ENCODE peak calls at places on chromosomes 6 and 20, in nine cellular contexts. One of them, this sample, is unnamed. For H3K4me1, the result is how much of the 10 kb centered on the place peaks cover.

GRCh38 chr6:21067521-21067920 is 526.0 kb upstream of the SOX4 start:
- DNase-seq in heart left ventricle: no peak
- DNase-seq in endodermal cell: no peak
- DNase-seq in CD4-positive, alpha-beta memory T cell: no peak
- DNase-seq in tibial artery: no peak
- DNase-seq in cardiac muscle cell: peak
- DNase-seq in psoas muscle: no peak
- DNase-seq in IMR-90: no peak
- DNase-seq in fibroblast of lung: peak
- DNase-seq in this sample: no peak

GRCh38 chr6:37283268-37283667 is 25.3 kb upstream of the TMEM217 start:
- DNase-seq in fibroblast of lung: peak
- DNase-seq in tibial artery: no peak
- DNase-seq in heart left ventricle: no peak
- DNase-seq in cardiac muscle cell: no peak
- DNase-seq in endodermal cell: no peak
- DNase-seq in IMR-90: peak
- DNase-seq in psoas muscle: no peak
- DNase-seq in CD4-positive, alpha-beta memory T cell: no peak
- DNase-seq in this sample: no peak

GRCh38 chr6:102582569-102582968 is 1189.1 kb downstream of the GRIK2 start:
- DNase-seq in fibroblast of lung: no peak
- DNase-seq in cardiac muscle cell: no peak
- DNase-seq in CD4-positive, alpha-beta memory T cell: no peak
- DNase-seq in endodermal cell: no peak
- DNase-seq in heart left ventricle: peak
- DNase-seq in psoas muscle: no peak
- DNase-seq in IMR-90: no peak
- DNase-seq in tibial artery: peak
- DNase-seq in this sample: peak

GRCh38 chr20:61762208-61762710 is 303.4 kb downstream of the TAF4 start:
- DNase-seq in psoas muscle: no peak
- DNase-seq in CD4-positive, alpha-beta memory T cell: no peak
- DNase-seq in fibroblast of lung: no peak
- DNase-seq in cardiac muscle cell: no peak
- DNase-seq in IMR-90: no peak
- DNase-seq in endodermal cell: peak
- DNase-seq in heart left ventricle: no peak
- DNase-seq in tibial artery: peak
- DNase-seq in this sample: peak

GRCh38 chr6:167559675-167560479 is 235.0 kb downstream of the TTLL2 start:
- DNase-seq in CD4-positive, alpha-beta memory T cell: no peak
- DNase-seq in cardiac muscle cell: no peak
- DNase-seq in IMR-90: no peak
- DNase-seq in heart left ventricle: no peak
- DNase-seq in fibroblast of lung: no peak
- DNase-seq in endodermal cell: no peak
- DNase-seq in psoas muscle: no peak
- DNase-seq in tibial artery: no peak
- DNase-seq in this sample: no peak

GRCh38 chr6:156316613-156317012 is 460.6 kb upstream of the ARID1B start:
- DNase-seq in psoas muscle: no peak
- DNase-seq in tibial artery: no peak
- DNase-seq in heart left ventricle: no peak
- DNase-seq in IMR-90: no peak
- DNase-seq in endodermal cell: no peak
- DNase-seq in fibroblast of lung: no peak
- DNase-seq in cardiac muscle cell: no peak
- DNase-seq in CD4-positive, alpha-beta memory T cell: no peak
- DNase-seq in this sample: no peak

GRCh38 chr20:3021327-3021726 is 22.1 kb upstream of the GNRH2 start:
- DNase-seq in heart left ventricle: no peak
- DNase-seq in CD4-positive, alpha-beta memory T cell: no peak
- DNase-seq in endodermal cell: no peak
- DNase-seq in psoas muscle: no peak
- DNase-seq in tibial artery: no peak
- DNase-seq in cardiac muscle cell: no peak
- DNase-seq in IMR-90: no peak
- DNase-seq in fibroblast of lung: no peak
- DNase-seq in this sample: peak

GRCh38 chr6:21079468-21080048 is 514.0 kb upstream of the SOX4 start:
- DNase-seq in endodermal cell: peak
- DNase-seq in tibial artery: no peak
- DNase-seq in psoas muscle: no peak
- DNase-seq in fibroblast of lung: peak
- DNase-seq in heart left ventricle: no peak
- DNase-seq in IMR-90: peak
- DNase-seq in CD4-positive, alpha-beta memory T cell: no peak
- DNase-seq in cardiac muscle cell: peak
- DNase-seq in this sample: peak

GRCh38 chr20:31590717-31591225 is 14.3 kb upstream of the ID1 start:
- DNase-seq in tibial artery: no peak
- DNase-seq in heart left ventricle: no peak
- DNase-seq in endodermal cell: peak
- DNase-seq in fibroblast of lung: no peak
- DNase-seq in psoas muscle: no peak
- DNase-seq in IMR-90: no peak
- DNase-seq in cardiac muscle cell: no peak
- DNase-seq in CD4-positive, alpha-beta memory T cell: no peak
- DNase-seq in this sample: no peak

GRCh38 chr6:135424385-135424784 is 73.2 kb downstream of the AHI1 start:
- DNase-seq in psoas muscle: no peak
- DNase-seq in endodermal cell: no peak
- DNase-seq in cardiac muscle cell: no peak
- DNase-seq in CD4-positive, alpha-beta memory T cell: no peak
- DNase-seq in tibial artery: no peak
- DNase-seq in IMR-90: no peak
- DNase-seq in fibroblast of lung: no peak
- DNase-seq in heart left ventricle: no peak
- DNase-seq in this sample: no peak

GRCh38 chr6:220736-221475 is 71.4 kb upstream of the DUSP22 start:
- DNase-seq in fibroblast of lung: peak
- DNase-seq in IMR-90: peak
- DNase-seq in tibial artery: no peak
- DNase-seq in cardiac muscle cell: no peak
- DNase-seq in psoas muscle: no peak
- DNase-seq in endodermal cell: peak
- DNase-seq in CD4-positive, alpha-beta memory T cell: no peak
- DNase-seq in heart left ventricle: no peak
- DNase-seq in this sample: peak

GRCh38 chr20:11796041-11796440 is 121.7 kb upstream of the BTBD3 start:
- DNase-seq in fibroblast of lung: peak
- DNase-seq in IMR-90: peak
- DNase-seq in heart left ventricle: no peak
- DNase-seq in endodermal cell: no peak
- DNase-seq in psoas muscle: no peak
- DNase-seq in cardiac muscle cell: peak
- DNase-seq in tibial artery: no peak
- DNase-seq in CD4-positive, alpha-beta memory T cell: no peak
- DNase-seq in this sample: no peak

GRCh38 chr20:17233621-17234020 is 6.8 kb downstream of the PCSK2 start:
- DNase-seq in CD4-positive, alpha-beta memory T cell: no peak
- DNase-seq in IMR-90: no peak
- DNase-seq in cardiac muscle cell: no peak
- DNase-seq in endodermal cell: no peak
- DNase-seq in psoas muscle: no peak
- DNase-seq in fibroblast of lung: no peak
- DNase-seq in tibial artery: no peak
- DNase-seq in heart left ventricle: no peak
- DNase-seq in this sample: no peak

GRCh38 chr6:30820196-30820595 is 64.1 kb upstream of the DDR1 start:
- DNase-seq in CD4-positive, alpha-beta memory T cell: no peak
- DNase-seq in psoas muscle: peak
- DNase-seq in heart left ventricle: peak
- DNase-seq in fibroblast of lung: peak
- DNase-seq in endodermal cell: no peak
- DNase-seq in cardiac muscle cell: peak
- DNase-seq in tibial artery: peak
- DNase-seq in IMR-90: peak
- DNase-seq in this sample: peak

GRCh38 chr20:45032276-45032675 is 66.0 kb downstream of the STK4 start:
- DNase-seq in tibial artery: no peak
- DNase-seq in heart left ventricle: no peak
- DNase-seq in IMR-90: no peak
- DNase-seq in endodermal cell: no peak
- DNase-seq in fibroblast of lung: no peak
- DNase-seq in cardiac muscle cell: no peak
- DNase-seq in CD4-positive, alpha-beta memory T cell: no peak
- DNase-seq in psoas muscle: no peak
- DNase-seq in this sample: no peak

GRCh38 chr6:42404494-42404893 is 47.2 kb downstream of the TRERF1 start:
- DNase-seq in psoas muscle: no peak
- DNase-seq in heart left ventricle: peak
- DNase-seq in cardiac muscle cell: peak
- DNase-seq in endodermal cell: peak
- DNase-seq in IMR-90: peak
- DNase-seq in fibroblast of lung: peak
- DNase-seq in tibial artery: no peak
- DNase-seq in CD4-positive, alpha-beta memory T cell: no peak
- DNase-seq in this sample: peak

GRCh38 chr6:41182069-41183034 is 18.6 kb downstream of the TREML2 start:
- DNase-seq in endodermal cell: peak
- DNase-seq in fibroblast of lung: peak
- DNase-seq in tibial artery: no peak
- DNase-seq in cardiac muscle cell: peak
- DNase-seq in CD4-positive, alpha-beta memory T cell: peak
- DNase-seq in IMR-90: peak
- DNase-seq in psoas muscle: no peak
- DNase-seq in heart left ventricle: no peak
- DNase-seq in this sample: peak

GRCh38 chr20:63164681-63165537 is 51.0 kb downstream of the YTHDF1 start:
- DNase-seq in fibroblast of lung: no peak
- DNase-seq in tibial artery: no peak
- DNase-seq in endodermal cell: no peak
- DNase-seq in CD4-positive, alpha-beta memory T cell: no peak
- DNase-seq in IMR-90: no peak
- DNase-seq in heart left ventricle: no peak
- DNase-seq in cardiac muscle cell: no peak
- DNase-seq in psoas muscle: peak
- DNase-seq in this sample: peak
- H3K4me1 ChIP-seq in fibroblast of lung: under half
- H3K4me1 ChIP-seq in tibial artery: under half
- H3K4me1 ChIP-seq in endodermal cell: under half
- H3K4me1 ChIP-seq in CD4-positive, alpha-beta memory T cell: under half
- H3K4me1 ChIP-seq in IMR-90: under half
- H3K4me1 ChIP-seq in heart left ventricle: under half
- H3K4me1 ChIP-seq in cardiac muscle cell: under half
- H3K4me1 ChIP-seq in psoas muscle: under half
- H3K4me1 ChIP-seq in this sample: under half

DNA sequence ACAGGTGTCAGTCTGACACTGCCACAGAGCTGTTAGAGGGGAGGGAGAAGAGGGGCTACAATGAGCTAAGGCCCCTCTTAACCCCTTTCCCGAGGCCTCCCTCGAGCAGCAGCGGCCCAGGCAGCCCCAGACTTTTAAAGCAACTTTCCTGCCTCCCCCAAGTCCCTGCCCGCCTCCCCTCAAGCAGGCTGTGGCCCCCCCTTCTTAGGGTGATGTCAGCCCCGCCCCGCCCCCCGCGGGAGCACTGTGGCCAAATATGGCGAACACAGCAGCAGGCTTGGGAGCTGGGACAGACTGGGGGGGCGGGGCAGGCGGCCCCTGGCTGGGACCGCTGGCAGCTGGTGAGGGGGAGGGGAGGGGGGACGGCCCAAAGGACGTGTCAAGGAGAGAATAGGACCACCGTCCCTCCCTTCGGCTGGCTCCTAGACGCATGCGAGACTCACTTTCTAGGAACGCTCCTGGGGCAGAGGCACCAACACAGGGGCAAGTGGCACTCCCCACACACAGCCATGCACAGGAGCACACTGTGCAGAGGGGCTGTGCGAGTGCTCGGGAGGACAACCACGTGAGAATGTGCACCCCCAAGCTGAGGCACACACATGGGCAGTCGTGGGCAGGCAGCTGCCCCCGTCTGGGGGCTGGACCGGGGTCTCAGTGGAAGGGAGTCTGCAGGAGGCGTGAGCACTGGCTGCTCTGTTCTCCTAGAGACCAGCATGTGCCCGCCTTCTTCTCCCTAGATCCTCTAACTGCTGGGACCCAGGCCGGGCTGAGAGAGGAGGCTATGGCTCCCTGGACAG is 6.7 kb downstream of the TEAD3 start:
- DNase-seq in tibial artery: peak
- DNase-seq in fibroblast of lung: peak
- DNase-seq in IMR-90: peak
- DNase-seq in heart left ventricle: peak
- DNase-seq in psoas muscle: peak
- DNase-seq in CD4-positive, alpha-beta memory T cell: no peak
- DNase-seq in cardiac muscle cell: peak
- DNase-seq in endodermal cell: peak
- DNase-seq in this sample: peak
- H3K4me3 ChIP-seq in tibial artery: peak
- H3K4me3 ChIP-seq in fibroblast of lung: no peak
- H3K4me3 ChIP-seq in IMR-90: no peak
- H3K4me3 ChIP-seq in heart left ventricle: peak
- H3K4me3 ChIP-seq in psoas muscle: peak
- H3K4me3 ChIP-seq in CD4-positive, alpha-beta memory T cell: no peak
- H3K4me3 ChIP-seq in cardiac muscle cell: peak
- H3K4me3 ChIP-seq in endodermal cell: peak
- H3K4me3 ChIP-seq in this sample: peak

GRCh38 chr6:44224978-44225330 is 1.6 kb downstream of the SLC29A1 start:
- DNase-seq in psoas muscle: no peak
- DNase-seq in fibroblast of lung: no peak
- DNase-seq in CD4-positive, alpha-beta memory T cell: no peak
- DNase-seq in heart left ventricle: no peak
- DNase-seq in cardiac muscle cell: no peak
- DNase-seq in tibial artery: no peak
- DNase-seq in endodermal cell: no peak
- DNase-seq in IMR-90: no peak
- DNase-seq in this sample: no peak
- H3K4me1 ChIP-seq in psoas muscle: half or more
- H3K4me1 ChIP-seq in fibroblast of lung: under half
- H3K4me1 ChIP-seq in CD4-positive, alpha-beta memory T cell: under half
- H3K4me1 ChIP-seq in heart left ventricle: half or more
- H3K4me1 ChIP-seq in cardiac muscle cell: under half
- H3K4me1 ChIP-seq in tibial artery: half or more
- H3K4me1 ChIP-seq in endodermal cell: under half
- H3K4me1 ChIP-seq in IMR-90: under half
- H3K4me1 ChIP-seq in this sample: under half

DNA sequence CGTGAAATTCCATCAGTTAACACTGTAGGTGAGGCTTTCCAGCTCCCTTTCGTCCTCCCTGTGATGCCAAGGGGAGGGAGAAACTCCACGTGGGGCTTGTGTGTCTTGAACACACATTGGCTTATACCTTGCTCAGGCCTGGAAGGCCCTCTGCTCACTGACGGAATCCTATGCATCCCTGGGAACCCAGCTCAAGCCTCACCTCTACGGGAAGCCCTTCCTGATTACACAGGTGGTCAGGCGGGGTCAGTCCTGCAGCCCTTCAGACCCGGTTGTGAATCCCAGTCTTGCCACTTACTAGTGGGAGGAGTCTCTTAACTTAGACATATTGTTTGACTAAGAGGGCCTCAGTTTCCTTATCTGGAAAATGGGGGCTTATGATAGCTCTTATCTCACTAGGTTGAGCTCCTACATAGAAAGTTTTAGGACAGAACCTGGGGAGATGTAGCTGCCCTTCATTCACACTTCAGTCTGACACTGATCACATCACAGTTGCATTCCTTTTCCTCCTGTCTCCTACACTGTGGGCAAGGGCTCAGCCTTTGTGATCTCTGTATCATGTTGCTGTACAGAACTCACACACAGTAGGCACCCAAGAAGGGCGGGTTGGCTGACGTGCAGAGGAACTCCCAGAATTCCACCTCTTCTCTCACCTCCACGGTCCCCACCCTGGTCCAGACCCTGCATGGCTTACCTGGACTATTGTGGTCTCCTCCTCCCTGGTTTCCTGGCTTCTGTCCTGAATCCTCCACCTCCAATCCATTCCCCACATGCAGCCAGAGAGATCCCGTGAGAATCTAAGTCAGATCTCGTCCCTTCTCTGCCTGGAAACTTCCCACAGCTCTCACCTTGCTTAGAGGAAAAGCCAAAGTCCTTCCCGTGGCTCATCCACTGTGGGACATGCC is 129.6 kb downstream of the CEBPB start:
- DNase-seq in tibial artery: peak
- DNase-seq in endodermal cell: peak
- DNase-seq in fibroblast of lung: peak
- DNase-seq in heart left ventricle: no peak
- DNase-seq in CD4-positive, alpha-beta memory T cell: no peak
- DNase-seq in cardiac muscle cell: no peak
- DNase-seq in IMR-90: no peak
- DNase-seq in psoas muscle: no peak
- DNase-seq in this sample: peak
- H3K4me3 ChIP-seq in tibial artery: peak
- H3K4me3 ChIP-seq in endodermal cell: no peak
- H3K4me3 ChIP-seq in fibroblast of lung: no peak
- H3K4me3 ChIP-seq in heart left ventricle: no peak
- H3K4me3 ChIP-seq in CD4-positive, alpha-beta memory T cell: no peak
- H3K4me3 ChIP-seq in cardiac muscle cell: no peak
- H3K4me3 ChIP-seq in IMR-90: no peak
- H3K4me3 ChIP-seq in psoas muscle: peak
- H3K4me3 ChIP-seq in this sample: peak